ENCODE peak calls at places on chromosomes 11 and 22, in eight cellular contexts. B, Z, K, N, G, E, F and J are unnamed samples.

GRCh38 chr11:84498016-84498415 is 1129.1 kb downstream of the DLG2 start:
- DNase-seq in N (no peak), B (no peak), Z (no peak), F (no peak), G (no peak), K (no peak), E (no peak), J (peak)

GRCh38 chr22:37349043-37349814 is 66.9 kb downstream of the CYTH4 start:
- DNase-seq in E (no peak), B (no peak), N (no peak), Z (no peak), F (no peak), G (no peak), K (no peak), J (no peak)

GRCh38 chr11:108616549-108616948 is 23.0 kb upstream of the EXPH5 start:
- DNase-seq in G (peak), F (no peak), K (no peak), Z (peak), N (no peak), E (no peak), B (no peak), J (peak)

GRCh38 chr11:66328307-66329144 is 7.7 kb downstream of the RIN1 start:
- DNase-seq in B (peak), G (peak), K (peak), F (peak), Z (peak), E (peak), N (peak), J (peak)

GRCh38 chr11:59012942-59013256 is 73.2 kb upstream of the GLYATL1B start:
- DNase-seq in B (no peak), N (no peak), E (no peak), G (no peak), Z (no peak), K (peak), F (no peak), J (no peak)

GRCh38 chr22:24115247-24116207 is 65.8 kb upstream of the SUSD2 start:
- DNase-seq in F (no peak), K (no peak), N (no peak), G (no peak), E (no peak), Z (no peak), B (no peak), J (no peak)

GRCh38 chr11:121328213-121328966 is 35.8 kb downstream of the SC5D start:
- DNase-seq in F (no peak), N (no peak), Z (no peak), E (no peak), K (no peak), B (no peak), G (no peak), J (no peak)

GRCh38 chr11:120137187-120137610 is 714 bp downstream of the TRIM29 start:
- DNase-seq in K (no peak), B (no peak), E (peak), Z (no peak), G (no peak), F (no peak), N (peak), J (no peak)

GRCh38 chr11:11510939-11511338 is 110.9 kb downstream of the GALNT18 start:
- DNase-seq in Z (no peak), G (no peak), K (peak), N (no peak), E (peak), F (peak), B (no peak), J (peak)

GRCh38 chr11:60204922-60205321 is 22.0 kb upstream of the MS4A6A start:
- DNase-seq in B (no peak), N (peak), Z (no peak), K (no peak), E (no peak), F (no peak), G (no peak), J (no peak)

GRCh38 chr22:44379817-44380560 is 67.2 kb upstream of the SHISAL1 start:
- DNase-seq in K (no peak), Z (no peak), F (no peak), B (no peak), N (no peak), G (no peak), E (peak), J (no peak)

GRCh38 chr11:93476796-93477195 is 66.4 kb downstream of the SMCO4 start:
- DNase-seq in E (no peak), Z (peak), B (no peak), K (no peak), F (no peak), N (no peak), G (peak), J (peak)

GRCh38 chr22:46272196-46272595 is 4.4 kb downstream of the TTC38 start:
- DNase-seq in F (no peak), Z (no peak), G (no peak), B (no peak), K (no peak), E (no peak), N (no peak), J (no peak)

GRCh38 chr11:60133917-60134316 is 45.5 kb downstream of the MS4A2 start:
- DNase-seq in K (no peak), E (no peak), N (no peak), B (no peak), Z (no peak), F (no peak), G (no peak), J (no peak)

GRCh38 chr11:7116370-7116769 is 27.6 kb downstream of the RBMXL2 start:
- DNase-seq in Z (no peak), N (no peak), B (no peak), F (no peak), E (no peak), K (no peak), G (no peak), J (no peak)

GRCh38 chr22:22815397-22816170 is 72.0 kb upstream of the IGLL5 start:
- DNase-seq in K (no peak), B (no peak), N (no peak), F (no peak), G (no peak), Z (no peak), E (no peak), J (no peak)

GRCh38 chr22:48316245-48316875 is 1511.3 kb downstream of the BRD1 start:
- DNase-seq in B (no peak), N (no peak), Z (no peak), E (peak), G (no peak), K (no peak), F (peak), J (no peak)

GRCh38 chr11:114621950-114622809 is 26.6 kb upstream of the NXPE4 start:
- DNase-seq in Z (no peak), F (no peak), B (no peak), G (no peak), E (no peak), K (no peak), N (no peak), J (no peak)

GRCh38 chr11:22479986-22480740 is 142.0 kb downstream of the SLC17A6 start:
- DNase-seq in K (no peak), G (no peak), N (no peak), F (no peak), B (no peak), E (no peak), Z (no peak), J (no peak)

GRCh38 chr11:71563401-71563800 is 2.0 kb upstream of the KRTAP5-10 start:
- DNase-seq in F (peak), B (no peak), Z (peak), N (peak), K (no peak), G (peak), E (no peak), J (peak)

GRCh38 chr11:44732564-44732963 is 5.8 kb downstream of the TSPAN18 start:
- DNase-seq in E (no peak), N (no peak), G (no peak), K (no peak), B (no peak), Z (no peak), F (no peak), J (no peak)

GRCh38 chr11:129995163-129995562 is 7.5 kb downstream of the PRDM10 start:
- DNase-seq in E (no peak), N (no peak), G (no peak), B (no peak), F (no peak), Z (no peak), K (no peak), J (no peak)

GRCh38 chr22:29820941-29821789 is 16.9 kb downstream of the ASCC2 start:
- DNase-seq in B (no peak), Z (peak), N (peak), F (peak), E (peak), G (peak), K (peak), J (peak)

GRCh38 chr11:35088226-35088625 is 50.7 kb upstream of the CD44 start:
- DNase-seq in E (no peak), G (no peak), B (no peak), K (peak), N (no peak), F (no peak), Z (no peak), J (no peak)

GRCh38 chr11:76686261-76687079 is 15.9 kb upstream of the LRRC32 start:
- DNase-seq in N (peak), F (no peak), Z (no peak), E (no peak), B (no peak), G (no peak), K (no peak), J (no peak)

GRCh38 chr11:133041165-133041564 is 491.1 kb downstream of the OPCML start:
- DNase-seq in E (no peak), B (no peak), Z (no peak), F (no peak), K (no peak), N (no peak), G (peak), J (no peak)

GRCh38 chr11:133402551-133402950 is 129.8 kb downstream of the OPCML start:
- DNase-seq in F (no peak), N (no peak), B (no peak), Z (no peak), K (no peak), G (no peak), E (no peak), J (no peak)

GRCh38 chr22:50739894-50740293 is 1.9 kb downstream of the ACR start:
- DNase-seq in B (no peak), K (no peak), Z (no peak), F (no peak), G (no peak), E (no peak), N (no peak), J (no peak)

GRCh38 chr11:23232652-23233051 is 372.4 kb upstream of the CCDC179 start:
- DNase-seq in N (no peak), E (no peak), Z (no peak), F (no peak), K (no peak), B (no peak), G (no peak), J (no peak)